ENCODE peak calls at places on chromosomes 6 and 20, in four cellular contexts. L is IMR-90, J is A549, R is GM12878. I is an unnamed sample.
A peak's percentile ranks its signal among the peaks of the same experiment; 100 is the strongest.

GRCh38 chr6:161152904-161153662 is 120.8 kb downstream of the AGPAT4 start:
- DNase-seq in L (no peak), R (no peak), J (peak; percentile 6), I (peak; percentile 50)

GRCh38 chr6:145372671-145373123 is 362.6 kb downstream of the EPM2A start:
- DNase-seq in L (peak; percentile 65), R (peak; percentile 52), J (no peak), I (no peak)

GRCh38 chr6:112050417-112050816 is 3.5 kb upstream of the CCN6 start:
- DNase-seq in L (no peak), R (no peak), J (no peak), I (no peak)

GRCh38 chr6:25601797-25602679 is 50.0 kb upstream of the SCGN start:
- DNase-seq in L (peak; percentile 67), R (no peak), J (peak; percentile 28), I (peak; percentile 35)

GRCh38 chr20:58721951-58722371 is 29.4 kb downstream of the NPEPL1 start:
- DNase-seq in L (no peak), J (no peak), R (no peak), I (no peak)

GRCh38 chr6:21270501-21271290 is 322.9 kb upstream of the SOX4 start:
- DNase-seq in J (no peak), R (no peak), L (no peak), I (no peak)

GRCh38 chr6:168307695-168308021 is 11.9 kb downstream of the DACT2 start:
- DNase-seq in R (no peak), L (no peak), J (no peak), I (no peak)

GRCh38 chr20:41275181-41275793 is 42.2 kb downstream of the ZHX3 start:
- DNase-seq in R (no peak), L (peak; percentile 73), J (no peak), I (no peak)

GRCh38 chr20:32411955-32412706 is 54.0 kb downstream of the ASXL1 start:
- DNase-seq in L (no peak), J (no peak), R (peak; percentile 11), I (no peak)

GRCh38 chr6:15993716-15994228 is 135.1 kb upstream of the MYLIP start:
- DNase-seq in R (no peak), L (no peak), J (no peak), I (no peak)

GRCh38 chr6:54493138-54493537 is 184.9 kb downstream of the TINAG start:
- DNase-seq in R (no peak), J (peak; percentile 1), L (peak; percentile 86), I (no peak)

GRCh38 chr20:36548006-36548315 is 6.6 kb downstream of the MYL9 start:
- DNase-seq in R (no peak), J (no peak), L (no peak), I (peak; percentile 38)

GRCh38 chr6:137688230-137688971 is 178.7 kb upstream of the TNFAIP3 start:
- DNase-seq in R (no peak), J (no peak), L (no peak), I (no peak)

GRCh38 chr6:7684843-7685242 is 41.1 kb upstream of the BMP6 start:
- DNase-seq in J (no peak), L (no peak), R (no peak), I (no peak)
- TF ChIP-seq ELK1 in J (no peak), L (no peak), R (no peak), I (no peak)

GRCh38 chr6:38459291-38459690 is 180.4 kb downstream of the BTBD9 start:
- DNase-seq in J (no peak), L (peak; percentile 69), R (no peak), I (peak; percentile 1)

GRCh38 chr6:38460216-38460615 is 179.5 kb downstream of the BTBD9 start:
- DNase-seq in R (no peak), J (no peak), L (peak; percentile 45), I (no peak)
- TF ChIP-seq ELK1 in R (no peak), J (no peak), L (no peak), I (no peak)

DNA sequence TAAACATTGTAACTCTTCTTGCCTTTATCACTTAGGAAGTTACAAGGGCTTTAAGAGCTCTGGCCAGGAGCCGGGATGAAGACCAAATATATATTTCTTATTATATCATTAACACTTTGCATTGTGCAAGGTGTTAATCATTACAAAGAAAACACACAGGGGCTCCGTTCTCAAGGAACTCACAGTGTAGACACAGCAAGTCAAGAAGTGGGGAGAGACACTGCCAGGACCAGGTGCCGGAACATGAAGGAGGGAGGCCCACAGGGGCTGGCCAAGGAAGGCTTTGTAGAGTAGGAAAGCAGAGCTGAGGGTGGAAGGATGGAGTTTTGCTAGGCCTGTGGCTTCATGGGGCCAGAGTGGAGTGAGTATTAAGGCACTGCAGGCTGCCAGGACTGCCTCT is 17.5 kb downstream of the ITPR3 start:
- DNase-seq in L (no peak), J (no peak), R (no peak), I (no peak)
- TF ChIP-seq ELK1 in L (no peak), J (no peak), R (no peak), I (no peak)

GRCh38 chr20:43849496-43850197 is 65.0 kb upstream of the TOX2 start:
- DNase-seq in R (no peak), J (peak; percentile 51), L (peak; percentile 81), I (no peak)
- TF ChIP-seq ELK1 in R (no peak), J (no peak), L (no peak), I (no peak)

DNA sequence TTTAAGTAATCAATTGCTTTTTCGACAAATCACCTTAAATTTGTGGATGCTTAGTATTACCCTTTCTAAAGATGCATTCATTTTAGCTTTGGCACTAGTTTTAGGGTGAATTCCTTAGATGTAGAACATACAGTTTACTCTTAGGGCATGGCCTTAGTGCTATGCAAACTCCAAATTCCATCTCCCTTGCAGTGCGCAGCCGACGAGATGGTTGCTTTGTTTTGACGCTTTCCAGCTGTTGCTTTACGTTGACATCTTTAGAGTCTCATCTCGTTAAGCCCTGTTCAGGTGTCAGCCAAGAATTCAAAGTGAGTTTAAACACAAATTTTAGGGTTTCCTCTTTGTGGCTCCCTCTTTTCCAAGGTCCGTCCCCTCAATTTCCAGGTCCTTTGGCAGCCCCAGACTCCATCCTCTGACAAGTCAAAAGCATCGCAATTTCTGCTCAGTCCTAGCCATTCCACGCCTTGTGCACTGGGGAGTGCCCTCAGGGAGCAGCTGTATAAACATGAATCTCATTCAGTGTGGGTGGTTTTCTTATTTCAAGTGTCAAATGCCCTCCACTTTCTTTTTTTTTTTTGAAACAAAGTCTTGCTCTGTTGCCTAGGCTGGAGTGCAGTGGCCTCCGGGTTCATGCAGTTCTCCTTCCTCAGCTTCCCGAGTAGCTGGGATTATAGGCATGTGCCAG is 14.1 kb upstream of the MAK start:
- DNase-seq in L (no peak), J (no peak), R (no peak), I (no peak)
- TF ChIP-seq ELK1 in L (no peak), J (no peak), R (no peak), I (no peak)

GRCh38 chr6:147648936-147649335 is 140.4 kb downstream of the SAMD5 start:
- DNase-seq in R (no peak), L (peak; percentile 81), J (no peak), I (no peak)
- TF ChIP-seq ELK1 in R (no peak), L (no peak), J (no peak), I (no peak)

DNA sequence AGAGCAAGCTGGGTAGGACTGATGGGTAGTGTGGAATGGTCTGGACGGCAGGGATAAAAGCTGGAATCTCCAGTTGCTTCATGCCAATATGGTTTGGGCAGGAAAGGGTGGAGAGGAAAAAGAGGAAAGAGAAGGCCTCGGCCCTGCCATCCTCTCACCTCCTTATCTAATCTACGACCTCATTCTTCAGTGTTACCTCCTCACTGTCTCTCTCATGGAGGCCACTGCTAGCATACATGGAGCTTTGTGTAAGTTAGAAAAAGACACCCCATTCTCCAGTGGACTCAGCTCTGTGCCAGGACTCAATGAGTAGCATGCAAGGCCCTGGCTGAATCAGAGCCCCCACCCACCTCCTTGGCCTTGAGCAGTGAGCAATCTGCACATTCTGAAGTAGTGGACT is 6.1 kb upstream of the ARID1B start:
- DNase-seq in L (peak; percentile 47), R (no peak), J (no peak), I (no peak)
- TF ChIP-seq ELK1 in L (no peak), R (no peak), J (no peak), I (no peak)

GRCh38 chr6:70411948-70412796 is 1.1 kb upstream of the FAM135A start:
- DNase-seq in R (no peak), L (no peak), J (no peak), I (no peak)

GRCh38 chr6:70412797-70413113 is 553 bp upstream of the FAM135A start:
- DNase-seq in R (no peak), L (no peak), J (no peak), I (no peak)

GRCh38 chr6:70413114-70413828 is at the start of gene FAM135A:
- DNase-seq in J (peak; percentile 76), R (peak; percentile 94), L (peak; percentile 96), I (peak; percentile 99)

GRCh38 chr6:70413829-70414494 is 654 bp downstream of the FAM135A start:
- DNase-seq in L (no peak), R (no peak), J (peak; percentile 9), I (no peak)

GRCh38 chr6:70411542-70411941 is 1.8 kb upstream of the FAM135A start:
- DNase-seq in L (no peak), J (no peak), R (no peak), I (no peak)
- TF ChIP-seq ELK1 in L (no peak), J (no peak), R (no peak), I (no peak)

GRCh38 chr6:158958504-158959386 is 41.3 kb downstream of the RSPH3 start:
- DNase-seq in L (no peak), R (no peak), J (no peak), I (no peak)
- TF ChIP-seq ELK1 in L (no peak), R (no peak), J (no peak), I (no peak)